ENCODE peak calls at places on chromosomes 13 and 19, in four cellular contexts. C is A549, D is K562, L is HepG2. F is an unnamed sample.

GRCh38 chr13:113555141-113555540 is 29.4 kb upstream of the TFDP1 start:
- DNase-seq in C (no peak), L (no peak), D (no peak), F (no peak)

GRCh38 chr19:52670046-52670445 is 31.9 kb upstream of the ZNF83 start:
- DNase-seq in D (no peak), C (no peak), L (no peak), F (no peak)

GRCh38 chr13:49304763-49305695 is 57.3 kb downstream of the CDADC1 start:
- DNase-seq in L (no peak), D (no peak), C (no peak), F (no peak)

GRCh38 chr13:113324336-113324882 is 27.4 kb downstream of the LAMP1 start:
- DNase-seq in C (no peak), L (no peak), D (no peak), F (no peak)

GRCh38 chr19:16293133-16294085 is 31.2 kb upstream of the KLF2 start:
- DNase-seq in C (peak), L (no peak), D (peak), F (peak)

GRCh38 chr19:41706741-41707501 is 1.5 kb upstream of the CEACAM5 start:
- DNase-seq in D (peak), L (peak), C (peak), F (no peak)

GRCh38 chr19:17385878-17386611 is 8.0 kb downstream of the CCDC194 start:
- DNase-seq in C (peak), L (peak), D (peak), F (peak)

GRCh38 chr19:6718741-6719539 is 1.5 kb downstream of the C3 start:
- DNase-seq in C (peak), L (peak), D (peak), F (no peak)

GRCh38 chr13:114212096-114212495 is 22.6 kb upstream of the CDC16 start:
- DNase-seq in D (no peak), C (no peak), L (no peak), F (peak)

GRCh38 chr19:54414156-54414555 is 1.1 kb upstream of the TTYH1 start:
- DNase-seq in L (no peak), D (no peak), C (no peak), F (no peak)

GRCh38 chr19:12783849-12784393 is 7.4 kb upstream of the JUNB start:
- DNase-seq in C (no peak), D (no peak), L (peak), F (no peak)

GRCh38 chr13:19658192-19658591 is 24.7 kb downstream of the MPHOSPH8 start:
- DNase-seq in D (no peak), C (no peak), L (no peak), F (no peak)

GRCh38 chr19:4589579-4590410 is 30.3 kb upstream of the SEMA6B start:
- DNase-seq in L (peak), C (no peak), D (peak), F (no peak)

GRCh38 chr13:99796175-99796819 is 175.3 kb downstream of the ZIC5 start:
- DNase-seq in D (peak), C (no peak), L (peak), F (peak)

GRCh38 chr19:58560921-58561320 is 2.5 kb upstream of the UBE2M start:
- DNase-seq in C (no peak), D (no peak), L (no peak), F (no peak)

GRCh38 chr19:38975214-38975860 is at the start of gene FBXO17:
- DNase-seq in L (peak), D (peak), C (peak), F (peak)

GRCh38 chr13:20939662-20940061 is 37.1 kb upstream of the XPO4 start:
- DNase-seq in C (no peak), L (no peak), D (no peak), F (no peak)

GRCh38 chr19:13963603-13964105 is 11.3 kb downstream of the DCAF15 start:
- DNase-seq in L (no peak), D (no peak), C (no peak), F (no peak)

GRCh38 chr13:60757481-60757880 is 360.5 kb downstream of the TDRD3 start:
- DNase-seq in D (no peak), C (no peak), L (no peak), F (no peak)

GRCh38 chr13:60754211-60754610 is 357.2 kb downstream of the TDRD3 start:
- DNase-seq in C (no peak), L (no peak), D (no peak), F (no peak)

GRCh38 chr13:60754691-60755090 is 357.7 kb downstream of the TDRD3 start:
- DNase-seq in L (no peak), D (no peak), C (no peak), F (no peak)

GRCh38 chr13:60755380-60756163 is 358.6 kb downstream of the TDRD3 start:
- DNase-seq in C (no peak), L (no peak), D (no peak), F (no peak)

GRCh38 chr13:60756306-60756705 is 359.3 kb downstream of the TDRD3 start:
- DNase-seq in D (no peak), L (no peak), C (no peak), F (no peak)
- TF ChIP-seq MAZ in D (no peak), L (no peak), C (no peak), F (no peak)

GRCh38 chr13:73684750-73685149 is 449.5 kb downstream of the KLF12 start:
- DNase-seq in L (no peak), D (no peak), C (no peak), F (no peak)

GRCh38 chr13:73681779-73682178 is 452.4 kb downstream of the KLF12 start:
- DNase-seq in D (no peak), L (no peak), C (no peak), F (no peak)

GRCh38 chr13:73683746-73684145 is 450.5 kb downstream of the KLF12 start:
- DNase-seq in C (no peak), D (no peak), L (no peak), F (no peak)

GRCh38 chr13:73687087-73687486 is 447.1 kb downstream of the KLF12 start:
- DNase-seq in L (no peak), D (no peak), C (no peak), F (no peak)

DNA sequence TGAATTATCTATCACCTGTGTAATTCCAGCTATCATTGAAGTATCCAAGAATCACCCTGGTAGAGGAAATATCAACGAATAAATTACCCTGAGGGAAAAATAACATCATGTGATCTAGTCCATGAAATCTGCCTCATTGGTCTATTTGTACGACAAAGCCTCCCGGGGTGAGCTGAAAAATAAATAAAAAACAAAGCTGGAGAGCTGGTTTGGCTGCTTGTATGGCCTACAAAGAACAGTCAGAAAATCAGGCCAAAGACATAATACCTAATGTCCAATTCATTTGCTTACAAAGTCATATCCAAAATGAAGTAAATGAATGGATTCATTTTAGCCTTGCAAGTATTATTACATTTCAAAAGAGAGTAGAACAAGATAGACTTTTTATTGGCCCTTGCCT is 449.9 kb downstream of the KLF12 start:
- DNase-seq in L (no peak), D (no peak), C (no peak), F (no peak)
- TF ChIP-seq MAZ in L (no peak), D (no peak), C (no peak), F (no peak)

GRCh38 chr19:3401004-3401768 is 34.8 kb downstream of the NFIC start:
- DNase-seq in D (no peak), C (no peak), L (no peak), F (no peak)

GRCh38 chr19:3396881-3397265 is 30.5 kb downstream of the NFIC start:
- DNase-seq in C (no peak), D (no peak), L (no peak), F (no peak)

GRCh38 chr19:3397266-3398022 is 31.1 kb downstream of the NFIC start:
- DNase-seq in C (peak), D (no peak), L (peak), F (no peak)

GRCh38 chr19:3398900-3399278 is 32.5 kb downstream of the NFIC start:
- DNase-seq in L (no peak), D (no peak), C (no peak), F (no peak)

GRCh38 chr19:3398114-3398899 is 31.9 kb downstream of the NFIC start:
- DNase-seq in L (peak), C (no peak), D (no peak), F (peak)
- TF ChIP-seq MAZ in L (no peak), C (no peak), D (no peak), F (no peak)

DNA sequence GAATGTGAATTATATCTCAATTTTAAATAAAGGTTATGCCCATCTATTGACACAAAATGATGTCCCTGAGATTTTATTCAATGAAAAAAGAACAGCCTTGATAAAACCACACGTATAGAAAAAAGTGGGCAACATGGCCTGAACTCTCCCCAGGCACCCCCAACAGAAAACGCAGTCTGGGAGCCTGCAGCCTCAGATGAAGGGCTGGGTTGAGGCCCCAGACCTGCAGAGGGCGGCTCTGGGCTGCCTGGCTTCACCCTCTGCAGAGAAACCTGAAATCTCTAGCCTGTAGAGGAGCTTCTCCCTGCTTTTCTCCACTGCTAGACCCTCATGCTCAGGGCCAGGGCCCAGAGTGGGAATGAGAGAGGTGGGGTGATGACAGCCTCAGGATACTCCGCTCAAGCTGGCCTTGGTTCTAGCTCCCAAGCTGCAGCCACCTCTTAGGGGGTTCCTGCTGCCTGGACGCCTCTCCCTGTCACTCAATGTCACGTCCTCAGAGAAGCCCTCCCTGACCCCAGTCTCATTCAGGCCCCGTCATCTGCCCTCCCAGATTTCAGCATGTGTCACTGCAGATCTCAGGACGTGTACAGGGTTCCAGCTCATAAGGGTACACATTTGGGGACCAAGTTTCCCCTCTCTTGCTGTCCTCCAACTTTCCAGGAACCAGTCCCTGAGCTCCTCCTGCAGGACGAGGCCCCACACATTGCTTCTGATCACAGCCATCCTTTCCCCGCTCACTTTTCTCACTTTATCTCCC is 1.8 kb downstream of the MBD3 start:
- DNase-seq in L (peak), D (peak), C (no peak), F (no peak)
- TF ChIP-seq MAZ in L (no peak), D (no peak), C (no peak), F (no peak)